ENCODE peak calls at places on chromosomes 11 and 22, in four cellular contexts. R is PC-9, H is neural progenitor cell, T is stomach. L is an unnamed sample.

GRCh38 chr11:86447763-86448480 is 73.2 kb downstream of the CCDC81 start:
- DNase-seq in R (no peak), H (no peak), T (no peak), L (no peak)

GRCh38 chr11:46380340-46381045 is 976 bp upstream of the MDK start:
- DNase-seq in R (peak; percentile 80), H (peak; percentile 91), T (peak; percentile 80), L (peak; percentile 77)

GRCh38 chr11:14132312-14132711 is 169.8 kb downstream of the SPON1 start:
- DNase-seq in R (no peak), H (no peak), T (no peak), L (no peak)

GRCh38 chr22:42766860-42767259 is 46.2 kb upstream of the A4GALT start:
- DNase-seq in R (no peak), H (no peak), T (no peak), L (no peak)

GRCh38 chr22:27718186-27719032 is 83.1 kb downstream of the MN1 start:
- DNase-seq in R (peak; percentile 74), H (no peak), T (peak; percentile 33), L (peak; percentile 90)

GRCh38 chr11:111736191-111736590 is 30.0 kb downstream of the PPP2R1B start:
- DNase-seq in R (no peak), H (no peak), T (no peak), L (peak; percentile 37)

GRCh38 chr11:26297179-26297970 is 34.6 kb upstream of the ANO3 start:
- DNase-seq in R (peak; percentile 7), H (peak; percentile 65), T (no peak), L (no peak)

GRCh38 chr11:134224710-134225662 is 515 bp downstream of the VPS26B start:
- DNase-seq in R (peak; percentile 29), H (peak; percentile 80), T (peak; percentile 43), L (peak; percentile 80)

GRCh38 chr11:123536690-123537437 is 106.8 kb downstream of the GRAMD1B start:
- DNase-seq in R (no peak), H (peak; percentile 14), T (no peak), L (no peak)

GRCh38 chr11:50192743-50193142 is 160.1 kb downstream of the OR4C45 start:
- DNase-seq in R (no peak), H (no peak), T (no peak), L (no peak)

GRCh38 chr22:50454556-50455075 is 20.2 kb downstream of the SBF1 start:
- DNase-seq in R (no peak), H (no peak), T (no peak), L (no peak)

GRCh38 chr22:50455201-50455600 is 19.6 kb downstream of the SBF1 start:
- DNase-seq in R (no peak), H (no peak), T (no peak), L (no peak)

GRCh38 chr22:50456466-50457234 is 18.2 kb downstream of the SBF1 start:
- DNase-seq in R (no peak), H (peak; percentile 41), T (no peak), L (no peak)

GRCh38 chr22:50459016-50459415 is 15.8 kb downstream of the SBF1 start:
- DNase-seq in R (no peak), H (no peak), T (no peak), L (no peak)

DNA sequence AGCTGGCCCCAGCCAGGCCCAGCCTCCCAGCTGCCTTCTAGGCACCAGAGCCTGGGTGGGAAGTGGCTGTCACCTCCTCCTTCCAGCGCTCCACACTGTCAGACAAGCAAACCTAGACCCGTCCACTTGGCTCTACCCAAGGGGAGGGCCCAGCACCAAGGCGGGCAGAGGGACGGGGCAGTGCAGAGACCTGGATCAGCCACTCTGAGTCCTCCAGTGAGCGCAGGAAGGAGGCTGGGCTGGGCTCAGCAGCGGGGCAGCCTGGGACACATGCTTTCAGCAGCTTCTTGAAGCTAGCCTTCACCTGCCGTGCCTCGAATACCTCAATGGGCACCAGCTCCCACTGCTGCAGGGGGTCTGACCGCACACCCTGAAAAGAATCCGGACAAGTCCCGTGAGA is 18.8 kb downstream of the SBF1 start:
- DNase-seq in R (no peak), H (no peak), T (no peak), L (no peak)
- H3K36me3 ChIP-seq in R (peaks cover 31% of the 10 kb centered on the region), H (no peaks in the 10 kb centered on the region), T (peaks cover 98% of the 10 kb centered on the region), L (peaks cover 98% of the 10 kb centered on the region)

DNA sequence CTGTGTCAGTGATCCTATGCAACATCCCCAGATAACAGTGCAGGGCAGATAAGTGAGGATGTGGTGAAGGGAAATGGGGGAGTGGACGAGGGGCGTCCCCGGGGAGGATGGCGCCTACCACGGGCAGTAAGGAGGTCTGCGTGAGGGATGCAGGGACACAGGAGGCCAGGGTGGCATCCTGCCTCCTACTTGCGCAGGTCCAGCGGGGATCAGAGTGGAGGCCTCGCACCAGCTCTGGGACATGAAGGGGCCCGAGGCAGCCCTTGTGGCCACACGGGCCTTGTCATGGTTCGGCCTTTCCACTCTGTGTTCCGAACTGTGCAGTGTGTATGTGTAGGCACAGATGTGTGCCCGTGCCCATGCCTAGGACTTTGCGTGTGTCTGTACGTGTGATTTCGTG is 1227.5 kb downstream of the BRD1 start:
- DNase-seq in R (no peak), H (no peak), T (no peak), L (no peak)
- H3K9me3 ChIP-seq in R (no peaks in the 10 kb centered on the region), H (no peaks in the 10 kb centered on the region), T (peaks cover 8% of the 10 kb centered on the region), L (peaks cover 4% of the 10 kb centered on the region)

GRCh38 chr22:19014886-19015285 is 78.8 kb upstream of the PRODH start:
- DNase-seq in R (no peak), H (no peak), T (no peak), L (no peak)
- H3K36me3 ChIP-seq in R (no peaks in the 10 kb centered on the region), H (no peaks in the 10 kb centered on the region), T (no peaks in the 10 kb centered on the region), L (no peaks in the 10 kb centered on the region)

GRCh38 chr22:47450876-47451475 is 688.5 kb downstream of the TBC1D22A start:
- DNase-seq in R (no peak), H (no peak), T (no peak), L (no peak)

GRCh38 chr22:47452184-47452583 is 689.7 kb downstream of the TBC1D22A start:
- DNase-seq in R (no peak), H (no peak), T (no peak), L (no peak)

GRCh38 chr22:47456031-47456430 is 693.6 kb downstream of the TBC1D22A start:
- DNase-seq in R (no peak), H (no peak), T (no peak), L (no peak)

GRCh38 chr22:47449508-47450270 is 687.2 kb downstream of the TBC1D22A start:
- DNase-seq in R (no peak), H (no peak), T (no peak), L (no peak)

DNA sequence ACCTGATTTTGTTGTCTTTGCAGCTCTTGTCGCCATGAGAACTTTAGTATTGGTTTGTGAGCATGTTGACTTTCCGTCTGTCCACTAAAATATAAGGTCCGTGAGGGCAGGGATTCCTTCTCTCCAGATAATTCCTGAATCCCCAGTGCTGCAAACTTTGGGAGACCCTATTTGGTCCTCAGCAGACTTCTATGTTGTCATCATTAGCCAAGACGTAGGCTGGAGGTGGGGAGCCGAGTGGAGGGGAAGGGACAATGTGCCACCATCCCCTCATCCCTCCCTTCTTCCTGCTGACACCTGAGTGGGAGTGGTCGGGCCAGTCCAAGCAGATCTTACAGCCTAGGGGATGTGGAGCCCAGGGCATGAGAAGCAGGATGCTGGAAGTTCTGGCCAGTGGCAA is 690.6 kb downstream of the TBC1D22A start:
- DNase-seq in R (no peak), H (no peak), T (no peak), L (no peak)
- H3K9me3 ChIP-seq in R (no peaks in the 10 kb centered on the region), H (peaks cover 24% of the 10 kb centered on the region), T (peaks cover 8% of the 10 kb centered on the region), L (peaks cover 7% of the 10 kb centered on the region)

GRCh38 chr11:74248469-74248868 is 63.0 kb downstream of the P4HA3 start:
- DNase-seq in R (no peak), H (no peak), T (no peak), L (no peak)
- H3K36me3 ChIP-seq in R (peaks cover 35% of the 10 kb centered on the region), H (no peaks in the 10 kb centered on the region), T (peaks cover 86% of the 10 kb centered on the region), L (peaks cover 25% of the 10 kb centered on the region)

GRCh38 chr22:47335958-47336357 is 573.5 kb downstream of the TBC1D22A start:
- DNase-seq in R (no peak), H (no peak), T (no peak), L (no peak)
- H3K9me3 ChIP-seq in R (no peaks in the 10 kb centered on the region), H (peaks cover 25% of the 10 kb centered on the region), T (no peaks in the 10 kb centered on the region), L (peaks cover 6% of the 10 kb centered on the region)